ENCODE peak calls at places on chromosomes 4 and X, in nine cellular contexts. R is T-helper 2 cell; A is M059J; F is AG20443; C is stimulated activated CD8-positive, alpha-beta memory T cell treated with anti-CD3 and anti-CD28 coated beads, Interleukin-7, amount 100 ng/mL, for 24 hours; U is small intestine; S is fibroblast of mammary gland; D is RWPE1; G is H9. O is an unnamed sample.

GRCh38 chr4:47835489-47835888 is 2.4 kb downstream of the CORIN start:
- DNase-seq in R (no peak), A (no peak), F (no peak), C (no peak), U (no peak), S (no peak), D (no peak), G (peak; percentile 44), O (no peak)

GRCh38 chr4:118917582-118917981 is 28.9 kb downstream of the SYNPO2 start:
- DNase-seq in R (no peak), A (peak; percentile 9), F (no peak), C (no peak), U (no peak), S (no peak), D (no peak), G (no peak), O (no peak)

GRCh38 chr4:186939226-186939625 is 215.6 kb upstream of the FAT1 start:
- DNase-seq in R (no peak), A (no peak), F (no peak), C (no peak), U (no peak), S (no peak), D (no peak), G (no peak), O (no peak)

GRCh38 chrX:120604359-120604782 is 470 bp downstream of the MCTS1 start:
- DNase-seq in R (peak; percentile 13), A (peak; percentile 66), F (peak; percentile 47), C (no peak), U (peak; percentile 55), S (peak; percentile 64), D (peak; percentile 15), G (no peak), O (no peak)

GRCh38 chr4:109730294-109731051 is 603 bp upstream of the PLA2G12A start:
- DNase-seq in R (no peak), A (peak; percentile 67), F (peak; percentile 77), C (no peak), U (peak; percentile 74), S (peak; percentile 46), D (peak; percentile 30), G (no peak), O (peak; percentile 28)

GRCh38 chrX:52923781-52924241 is 26.7 kb downstream of the FAM156B start:
- DNase-seq in R (no peak), A (peak; percentile 72), F (peak; percentile 4), C (no peak), U (no peak), S (peak; percentile 59), D (peak; percentile 14), G (no peak), O (peak; percentile 9)

GRCh38 chr4:48913346-48913745 is 6.8 kb upstream of the OCIAD2 start:
- DNase-seq in R (no peak), A (peak; percentile 98), F (peak; percentile 54), C (no peak), U (no peak), S (peak; percentile 97), D (peak; percentile 80), G (no peak), O (peak; percentile 58)

GRCh38 chrX:29466441-29466840 is 748.9 kb upstream of the MAGEB2 start:
- DNase-seq in R (no peak), A (no peak), F (peak; percentile 8), C (no peak), U (no peak), S (no peak), D (no peak), G (no peak), O (peak; percentile 35)

GRCh38 chrX:42375080-42375479 is 402.9 kb downstream of the PPP1R2C start:
- DNase-seq in R (no peak), A (no peak), F (no peak), C (no peak), U (no peak), S (no peak), D (no peak), G (no peak), O (no peak)

GRCh38 chr4:81650871-81651270 is 179.2 kb upstream of the RASGEF1B start:
- DNase-seq in R (no peak), A (no peak), F (no peak), C (no peak), U (no peak), S (no peak), D (no peak), G (no peak), O (no peak)

O was measured in GM04503.